ENCODE peak calls at places on chromosomes 13 and 19, in five cellular contexts. H is NCI-H2171; V is activated CD4-positive, alpha-beta T cell treated with anti-CD3 and anti-CD28 coated beads, Interleukin-2, amount 10 ng/mL, durations not matched to agents 7 days and 5 days; O is T-helper 1 cell; E is astrocyte of the spinal cord. J is an unnamed sample.

GRCh38 chr19:8654591-8655339 is 24.3 kb downstream of the NFILZ start:
- DNase-seq in H (peak; percentile 7), V (peak; percentile 71), O (peak; percentile 53), E (peak; percentile 35), J (peak; percentile 40)

GRCh38 chr13:46622013-46622917 is 69.3 kb downstream of the LRCH1 start:
- DNase-seq in H (no peak), V (no peak), O (no peak), E (no peak), J (no peak)

GRCh38 chr13:70023506-70023905 is 84.1 kb upstream of the ATXN8OS start:
- DNase-seq in H (no peak), V (no peak), O (no peak), E (no peak), J (no peak)

GRCh38 chr19:30670562-30671513 is 298.7 kb downstream of the ZNF536 start:
- DNase-seq in H (no peak), V (no peak), O (no peak), E (no peak), J (no peak)

GRCh38 chr13:45564108-45564507 is 51.4 kb downstream of the ERICH6B start:
- DNase-seq in H (no peak), V (no peak), O (no peak), E (peak; percentile 64), J (no peak)

GRCh38 chr19:50819636-50820035 is 4.0 kb downstream of the KLK1 start:
- DNase-seq in H (no peak), V (no peak), O (no peak), E (no peak), J (no peak)

GRCh38 chr13:45518525-45519235 is 53.9 kb downstream of the COG3 start:
- DNase-seq in H (no peak), V (no peak), O (no peak), E (peak; percentile 31), J (no peak)

GRCh38 chr19:46902402-46902766 is 41.6 kb downstream of the ARHGAP35 start:
- DNase-seq in H (no peak), V (no peak), O (no peak), E (no peak), J (no peak)

GRCh38 chr13:50170447-50171037 is 155.3 kb downstream of the KCNRG start:
- DNase-seq in H (no peak), V (no peak), O (no peak), E (peak; percentile 46), J (no peak)

J was measured in KG1.